ENCODE peak calls at places on chromosomes 1 and 21, in five cellular contexts. L is GM23338, J is breast epithelium, A is heart right ventricle, I is HepG2. K is an unnamed sample.

GRCh38 chr1:24735619-24736375 is 9.4 kb upstream of the CLIC4 start:
- DNase-seq in L (peak), J (no peak), A (peak), I (no peak), K (no peak)

GRCh38 chr1:29883360-29883759 is 647.0 kb downstream of the PTPRU start:
- DNase-seq in L (no peak), J (peak), A (no peak), I (no peak), K (no peak)

GRCh38 chr21:28229811-28230210 is 762.9 kb downstream of the LTN1 start:
- DNase-seq in L (no peak), J (no peak), A (no peak), I (no peak), K (no peak)

GRCh38 chr1:74427676-74428075 is 84.7 kb downstream of the LRRC53 start:
- DNase-seq in L (no peak), J (no peak), A (no peak), I (no peak), K (no peak)

GRCh38 chr1:213474054-213474453 is 423.0 kb downstream of the RPS6KC1 start:
- DNase-seq in L (no peak), J (no peak), A (peak), I (peak), K (no peak)

GRCh38 chr1:79105499-79105898 is 99.0 kb upstream of the ADGRL4 start:
- DNase-seq in L (no peak), J (no peak), A (no peak), I (no peak), K (no peak)

GRCh38 chr1:167798951-167799350 is 77.2 kb downstream of the MPZL1 start:
- DNase-seq in L (no peak), J (no peak), A (no peak), I (no peak), K (no peak)

GRCh38 chr1:236064674-236065508 is at the start of gene NID1:
- DNase-seq in L (peak), J (peak), A (peak), I (peak), K (no peak)

GRCh38 chr1:93623436-93623835 is 58.2 kb downstream of the BCAR3 start:
- DNase-seq in L (no peak), J (no peak), A (no peak), I (no peak), K (no peak)

GRCh38 chr1:9410737-9411297 is 118.1 kb downstream of the SPSB1 start:
- DNase-seq in L (peak), J (no peak), A (no peak), I (peak), K (no peak)

GRCh38 chr1:9182784-9183257 is 51.8 kb upstream of the H6PD start:
- DNase-seq in L (peak), J (no peak), A (no peak), I (no peak), K (no peak)

GRCh38 chr1:245001252-245001651 is 136.9 kb upstream of the HNRNPU start:
- DNase-seq in L (no peak), J (no peak), A (no peak), I (no peak), K (no peak)

GRCh38 chr1:62382581-62382980 is 54.3 kb upstream of the USP1 start:
- DNase-seq in L (no peak), J (no peak), A (no peak), I (no peak), K (no peak)

GRCh38 chr1:62389531-62389930 is 47.3 kb upstream of the USP1 start:
- DNase-seq in L (no peak), J (no peak), A (no peak), I (no peak), K (no peak)

GRCh38 chr1:62384276-62385005 is 52.4 kb upstream of the USP1 start:
- DNase-seq in L (no peak), J (no peak), A (no peak), I (no peak), K (no peak)

GRCh38 chr1:62386351-62387121 is 50.3 kb upstream of the USP1 start:
- DNase-seq in L (no peak), J (no peak), A (no peak), I (peak), K (no peak)

GRCh38 chr1:62385923-62386322 is 50.9 kb upstream of the USP1 start:
- DNase-seq in L (no peak), J (no peak), A (no peak), I (peak), K (no peak)
- H3K4me3 ChIP-seq in L (no peak), J (no peak), A (no peak), I (no peak), K (no peak)

GRCh38 chr1:157484573-157484972 is 67.7 kb downstream of the FCRL5 start:
- DNase-seq in L (no peak), J (no peak), A (no peak), I (no peak), K (no peak)

GRCh38 chr1:157488160-157488559 is 64.2 kb downstream of the FCRL5 start:
- DNase-seq in L (no peak), J (no peak), A (no peak), I (no peak), K (no peak)

GRCh38 chr1:157485793-157486192 is 66.5 kb downstream of the FCRL5 start:
- DNase-seq in L (no peak), J (no peak), A (no peak), I (no peak), K (no peak)

GRCh38 chr1:157490337-157491165 is 61.8 kb downstream of the FCRL5 start:
- DNase-seq in L (peak), J (peak), A (peak), I (peak), K (no peak)

GRCh38 chr1:157487430-157487829 is 64.9 kb downstream of the FCRL5 start:
- DNase-seq in L (no peak), J (no peak), A (no peak), I (no peak), K (no peak)
- H3K27ac ChIP-seq in L (no peak), J (no peak), A (no peak), I (no peak), K (no peak)

GRCh38 chr1:61490924-61491323 is 234.0 kb downstream of the TM2D1 start:
- DNase-seq in L (no peak), J (no peak), A (no peak), I (no peak), K (no peak)
- H3K4me3 ChIP-seq in L (no peak), J (no peak), A (no peak), I (no peak), K (no peak)

DNA sequence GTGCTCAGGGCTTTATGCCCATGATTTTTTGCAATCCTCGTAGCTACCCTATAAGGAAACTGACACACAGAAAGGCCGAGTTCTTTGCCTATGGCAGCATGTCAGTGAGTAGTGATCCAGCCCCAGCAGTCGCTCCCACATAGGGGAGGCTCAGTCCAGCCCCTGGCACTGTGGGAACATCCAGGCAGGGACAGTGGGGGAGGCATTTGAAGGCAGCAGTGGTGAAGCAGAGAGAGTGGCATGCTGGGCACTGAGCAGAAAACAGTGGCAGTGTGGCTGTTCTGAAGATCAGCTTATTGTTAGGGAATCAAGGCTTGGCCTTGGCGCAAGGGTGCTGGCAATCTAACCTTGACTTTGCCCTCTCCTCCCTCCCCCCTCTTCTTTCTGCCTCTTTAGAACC is 176.1 kb downstream of the PGBD5 start:
- DNase-seq in L (no peak), J (no peak), A (no peak), I (no peak), K (peak)
- H3K27ac ChIP-seq in L (peak), J (no peak), A (no peak), I (no peak), K (peak)